ENCODE peak calls at places on chromosomes 3 and 15, in five cellular contexts. One of them, this sample, is unnamed.

GRCh38 chr3:129616713-129617112 is 10.2 kb upstream of the PLXND1 start:
- DNase-seq in substantia nigra: no peak
- DNase-seq in fibroblast of gingiva: peak
- DNase-seq in NCI-H1105: no peak
- DNase-seq in NB4: peak
- DNase-seq in this sample: no peak

GRCh38 chr3:183291511-183292031 is 38.5 kb downstream of the B3GNT5 start:
- DNase-seq in substantia nigra: no peak
- DNase-seq in NCI-H1105: peak
- DNase-seq in fibroblast of gingiva: peak
- DNase-seq in NB4: no peak
- DNase-seq in this sample: no peak

GRCh38 chr3:138389841-138390581 is 41.6 kb downstream of the MRAS start:
- DNase-seq in NCI-H1105: no peak
- DNase-seq in NB4: no peak
- DNase-seq in fibroblast of gingiva: peak
- DNase-seq in substantia nigra: no peak
- DNase-seq in this sample: no peak

GRCh38 chr3:126936110-126936509 is 46.8 kb upstream of the PLXNA1 start:
- DNase-seq in NB4: no peak
- DNase-seq in NCI-H1105: no peak
- DNase-seq in fibroblast of gingiva: no peak
- DNase-seq in substantia nigra: no peak
- DNase-seq in this sample: no peak

GRCh38 chr15:38611228-38611627 is 46.6 kb upstream of the RASGRP1 start:
- DNase-seq in substantia nigra: no peak
- DNase-seq in NCI-H1105: no peak
- DNase-seq in NB4: no peak
- DNase-seq in fibroblast of gingiva: no peak
- DNase-seq in this sample: peak

GRCh38 chr3:45554001-45554691 is 40.4 kb upstream of the LIMD1 start:
- DNase-seq in fibroblast of gingiva: no peak
- DNase-seq in substantia nigra: no peak
- DNase-seq in NCI-H1105: no peak
- DNase-seq in NB4: peak
- DNase-seq in this sample: peak

GRCh38 chr15:60656491-60657284 is 177.7 kb upstream of the ICE2 start:
- DNase-seq in NB4: no peak
- DNase-seq in NCI-H1105: no peak
- DNase-seq in substantia nigra: no peak
- DNase-seq in fibroblast of gingiva: peak
- DNase-seq in this sample: no peak

GRCh38 chr3:39910828-39911464 is 101.5 kb downstream of the MYRIP start:
- DNase-seq in NB4: no peak
- DNase-seq in substantia nigra: no peak
- DNase-seq in NCI-H1105: no peak
- DNase-seq in fibroblast of gingiva: no peak
- DNase-seq in this sample: no peak

GRCh38 chr3:171101982-171102610 is 75.6 kb upstream of the SLC2A2 start:
- DNase-seq in substantia nigra: no peak
- DNase-seq in NB4: peak
- DNase-seq in fibroblast of gingiva: peak
- DNase-seq in NCI-H1105: no peak
- DNase-seq in this sample: no peak

GRCh38 chr3:48402907-48403306 is 27.0 kb downstream of the PLXNB1 start:
- DNase-seq in NCI-H1105: no peak
- DNase-seq in fibroblast of gingiva: no peak
- DNase-seq in substantia nigra: no peak
- DNase-seq in NB4: no peak
- DNase-seq in this sample: no peak

GRCh38 chr3:187102073-187102634 is 37.1 kb downstream of the RPL39L start:
- DNase-seq in substantia nigra: no peak
- DNase-seq in NCI-H1105: no peak
- DNase-seq in NB4: no peak
- DNase-seq in fibroblast of gingiva: no peak
- DNase-seq in this sample: no peak

GRCh38 chr3:134378384-134378783 is 4.1 kb upstream of the AMOTL2 start:
- DNase-seq in NCI-H1105: no peak
- DNase-seq in NB4: peak
- DNase-seq in fibroblast of gingiva: no peak
- DNase-seq in substantia nigra: no peak
- DNase-seq in this sample: peak

GRCh38 chr3:151011427-151011826 is 38.9 kb upstream of the CLRN1 start:
- DNase-seq in NB4: no peak
- DNase-seq in fibroblast of gingiva: no peak
- DNase-seq in substantia nigra: no peak
- DNase-seq in NCI-H1105: peak
- DNase-seq in this sample: no peak

GRCh38 chr3:16807441-16807840 is 77.3 kb upstream of the PLCL2 start:
- DNase-seq in substantia nigra: no peak
- DNase-seq in NB4: no peak
- DNase-seq in fibroblast of gingiva: peak
- DNase-seq in NCI-H1105: no peak
- DNase-seq in this sample: no peak

GRCh38 chr3:138348950-138349739 is 766 bp downstream of the MRAS start:
- DNase-seq in fibroblast of gingiva: no peak
- DNase-seq in NB4: peak
- DNase-seq in substantia nigra: no peak
- DNase-seq in NCI-H1105: no peak
- DNase-seq in this sample: no peak

GRCh38 chr15:78415284-78415683 is 22.7 kb upstream of the IREB2 start:
- DNase-seq in NB4: peak
- DNase-seq in fibroblast of gingiva: peak
- DNase-seq in substantia nigra: no peak
- DNase-seq in NCI-H1105: peak
- DNase-seq in this sample: no peak

GRCh38 chr15:80480171-80480811 is 76.1 kb downstream of the ARNT2 start:
- DNase-seq in NB4: no peak
- DNase-seq in substantia nigra: no peak
- DNase-seq in fibroblast of gingiva: peak
- DNase-seq in NCI-H1105: no peak
- DNase-seq in this sample: no peak

GRCh38 chr3:58068126-58068809 is 60.0 kb downstream of the FLNB start:
- DNase-seq in NB4: no peak
- DNase-seq in fibroblast of gingiva: no peak
- DNase-seq in NCI-H1105: no peak
- DNase-seq in substantia nigra: no peak
- DNase-seq in this sample: no peak

GRCh38 chr15:41900526-41901380 is 6.9 kb upstream of the SPTBN5 start:
- DNase-seq in NCI-H1105: no peak
- DNase-seq in NB4: no peak
- DNase-seq in substantia nigra: no peak
- DNase-seq in fibroblast of gingiva: no peak
- DNase-seq in this sample: no peak